ENCODE peak calls at places on chromosomes 3 and 15, in four cellular contexts. L, D, W and J are unnamed samples.

GRCh38 chr3:112074616-112075497 is 11.3 kb upstream of the C3orf52 start:
- DNase-seq in W (no peak), L (no peak), D (peak), J (peak)

GRCh38 chr3:134622803-134623365 is 27.9 kb downstream of the KY start:
- DNase-seq in D (no peak), W (no peak), L (peak), J (no peak)

GRCh38 chr15:78840661-78841060 is 29.4 kb upstream of the ADAMTS7 start:
- DNase-seq in W (no peak), D (no peak), L (no peak), J (no peak)

GRCh38 chr3:122103821-122104514 is 48.8 kb downstream of the CD86 start:
- DNase-seq in W (no peak), L (no peak), D (no peak), J (no peak)

GRCh38 chr3:152222327-152222726 is 46.4 kb upstream of the MBNL1 start:
- DNase-seq in W (no peak), L (no peak), D (no peak), J (no peak)

GRCh38 chr3:35275768-35276167 is 363.6 kb upstream of the ARPP21 start:
- DNase-seq in L (no peak), D (no peak), W (no peak), J (no peak)

GRCh38 chr15:70701891-70702568 is 61.3 kb downstream of the UACA start:
- DNase-seq in W (no peak), D (no peak), L (no peak), J (peak)

GRCh38 chr3:100756441-100756840 is 47.1 kb downstream of the TFG start:
- DNase-seq in D (no peak), W (no peak), L (no peak), J (no peak)

GRCh38 chr3:156304406-156304805 is 184.0 kb downstream of the KCNAB1 start:
- DNase-seq in W (no peak), D (no peak), L (no peak), J (no peak)

GRCh38 chr15:42014406-42014805 is 6.4 kb downstream of the PLA2G4E start:
- DNase-seq in L (no peak), D (no peak), W (no peak), J (no peak)

GRCh38 chr3:116145613-116146012 is 299.7 kb downstream of the LSAMP start:
- DNase-seq in L (no peak), W (no peak), D (no peak), J (no peak)

GRCh38 chr3:159458010-159458409 is 530.6 kb upstream of the IL12A start:
- DNase-seq in W (no peak), D (no peak), L (peak), J (no peak)

GRCh38 chr3:16404349-16404895 is 109.1 kb downstream of the RFTN1 start:
- DNase-seq in W (no peak), D (no peak), L (no peak), J (no peak)

GRCh38 chr15:61656391-61656790 is 403.9 kb downstream of the VPS13C start:
- DNase-seq in L (no peak), D (no peak), W (no peak), J (no peak)

GRCh38 chr15:94858449-94858848 is 627.1 kb downstream of the MCTP2 start:
- DNase-seq in D (no peak), L (no peak), W (no peak), J (no peak)

GRCh38 chr3:105516972-105517371 is 150.3 kb downstream of the ALCAM start:
- DNase-seq in L (peak), D (no peak), W (no peak), J (peak)

GRCh38 chr3:179766416-179767133 is 113.7 kb downstream of the USP13 start:
- DNase-seq in W (no peak), D (no peak), L (no peak), J (no peak)

GRCh38 chr3:178558637-178559036 is 22.4 kb downstream of the KCNMB2 start:
- DNase-seq in D (no peak), W (no peak), L (no peak), J (no peak)

GRCh38 chr3:108079043-108079442 is 11.8 kb downstream of the CD47 start:
- DNase-seq in D (no peak), W (no peak), L (no peak), J (no peak)

GRCh38 chr3:16916840-16917239 is 32.1 kb downstream of the PLCL2 start:
- DNase-seq in L (no peak), W (no peak), D (no peak), J (no peak)

GRCh38 chr3:135166266-135166825 is 371.3 kb downstream of the EPHB1 start:
- DNase-seq in L (no peak), W (no peak), D (no peak), J (no peak)

GRCh38 chr15:42157981-42158765 is 1.7 kb upstream of the PLA2G4F start:
- DNase-seq in W (peak), D (no peak), L (no peak), J (no peak)

GRCh38 chr3:97862582-97862981 is 40.8 kb downstream of the CRYBG3 start:
- DNase-seq in W (no peak), D (no peak), L (no peak), J (no peak)

GRCh38 chr3:15099364-15100098 is 583 bp upstream of the RBSN start:
- DNase-seq in L (no peak), D (no peak), W (no peak), J (no peak)

GRCh38 chr3:189517981-189518380 is 113.2 kb upstream of the TP63 start:
- DNase-seq in W (no peak), D (no peak), L (no peak), J (no peak)

GRCh38 chr3:40143283-40144090 is 166.0 kb upstream of the EIF1B start:
- DNase-seq in D (no peak), W (no peak), L (no peak), J (no peak)

GRCh38 chr3:12750223-12750622 is 8.8 kb downstream of the TMEM40 start:
- DNase-seq in W (peak), L (no peak), D (peak), J (no peak)

GRCh38 chr15:96869122-96869521 is 538.6 kb downstream of the NR2F2 start:
- DNase-seq in D (no peak), L (no peak), W (no peak), J (no peak)

GRCh38 chr15:95520922-95521321 is 809.6 kb upstream of the NR2F2 start:
- DNase-seq in D (no peak), L (no peak), W (no peak), J (no peak)

GRCh38 chr3:64215559-64215958 is 9.7 kb downstream of the PRICKLE2 start:
- DNase-seq in W (no peak), D (no peak), L (no peak), J (no peak)

GRCh38 chr3:45967724-45968123 is 24.5 kb downstream of the CXCR6 start:
- DNase-seq in D (no peak), W (no peak), L (no peak), J (no peak)

GRCh38 chr15:35583863-35584528 is 38.0 kb upstream of the DPH6 start:
- DNase-seq in D (no peak), W (no peak), L (no peak), J (no peak)

GRCh38 chr3:168289480-168289879 is 193.8 kb upstream of the GOLIM4 start:
- DNase-seq in D (no peak), L (no peak), W (no peak), J (no peak)

GRCh38 chr3:37474936-37475335 is 300.6 kb upstream of the LRRFIP2 start:
- DNase-seq in L (no peak), D (no peak), W (no peak), J (no peak)

GRCh38 chr15:38454687-38455071 is 752 bp downstream of the FAM98B start:
- DNase-seq in D (no peak), L (no peak), W (no peak), J (no peak)

GRCh38 chr3:106813742-106814141 is 563.5 kb upstream of the CCDC54 start:
- DNase-seq in W (no peak), L (no peak), D (no peak), J (no peak)

GRCh38 chr3:135106445-135106844 is 311.4 kb downstream of the EPHB1 start:
- DNase-seq in L (peak), W (peak), D (no peak), J (peak)

GRCh38 chr3:15860014-15860934 is 62.5 kb upstream of the ANKRD28 start:
- DNase-seq in L (peak), D (peak), W (peak), J (peak)

GRCh38 chr3:32238816-32239637 is 547 bp downstream of the CMTM8 start:
- DNase-seq in L (peak), W (no peak), D (no peak), J (peak)

GRCh38 chr15:65916041-65916663 is 46.9 kb downstream of the RAB11A start:
- DNase-seq in W (no peak), D (no peak), L (no peak), J (no peak)
- TF ChIP-seq SP1 in W (no peak), D (no peak), L (no peak), J (no peak)

GRCh38 chr3:149535395-149535685 is 60.8 kb downstream of the TM4SF4 start:
- DNase-seq in D (no peak), W (no peak), L (no peak), J (no peak)

GRCh38 chr3:149534082-149534481 is 59.6 kb downstream of the TM4SF4 start:
- DNase-seq in W (no peak), L (no peak), D (no peak), J (no peak)

GRCh38 chr3:149538371-149538770 is 63.9 kb downstream of the TM4SF4 start:
- DNase-seq in L (no peak), D (no peak), W (no peak), J (no peak)

GRCh38 chr3:149534671-149535394 is 60.3 kb downstream of the TM4SF4 start:
- DNase-seq in W (no peak), L (no peak), D (no peak), J (no peak)

DNA sequence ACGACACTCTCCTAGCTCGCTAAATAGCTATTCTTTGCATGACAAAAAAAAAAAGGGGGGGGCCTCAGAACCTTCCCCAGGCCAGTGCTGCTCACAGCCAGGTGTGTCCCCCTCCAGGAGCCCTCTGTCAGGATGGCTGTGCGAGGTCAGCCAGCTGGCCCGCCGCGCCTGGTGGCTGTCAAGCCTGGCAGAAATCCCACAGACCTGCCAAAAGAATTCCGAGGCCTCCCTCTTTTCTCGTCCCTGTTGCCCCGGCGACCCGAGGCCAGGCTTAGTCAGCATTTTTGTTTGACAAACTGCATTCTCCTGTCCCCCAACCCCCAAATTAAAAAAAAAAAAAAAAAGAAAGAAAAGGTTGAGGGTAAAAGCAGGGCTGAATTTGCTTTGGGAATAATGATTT is 61.9 kb downstream of the TM4SF4 start:
- DNase-seq in D (no peak), W (no peak), L (peak), J (no peak)
- TF ChIP-seq SP1 in D (no peak), W (no peak), L (no peak), J (no peak)

GRCh38 chr3:188400494-188401243 is 246.7 kb downstream of the LPP start:
- DNase-seq in W (no peak), D (no peak), L (no peak), J (no peak)
- TF ChIP-seq SP1 in W (no peak), D (no peak), L (no peak), J (no peak)

GRCh38 chr3:142909282-142909681 is 20.4 kb upstream of the PCOLCE2 start:
- DNase-seq in L (no peak), W (no peak), D (no peak), J (no peak)

GRCh38 chr3:142913432-142913831 is 24.5 kb upstream of the PCOLCE2 start:
- DNase-seq in W (no peak), D (no peak), L (no peak), J (no peak)

GRCh38 chr3:142912440-142913172 is 23.7 kb upstream of the PCOLCE2 start:
- DNase-seq in W (no peak), L (no peak), D (no peak), J (no peak)

GRCh38 chr3:142907996-142908395 is 19.1 kb upstream of the PCOLCE2 start:
- DNase-seq in W (no peak), L (no peak), D (no peak), J (no peak)

GRCh38 chr3:142910280-142910679 is 21.4 kb upstream of the PCOLCE2 start:
- DNase-seq in L (no peak), D (no peak), W (no peak), J (no peak)
- TF ChIP-seq SP1 in L (no peak), D (no peak), W (no peak), J (no peak)

DNA sequence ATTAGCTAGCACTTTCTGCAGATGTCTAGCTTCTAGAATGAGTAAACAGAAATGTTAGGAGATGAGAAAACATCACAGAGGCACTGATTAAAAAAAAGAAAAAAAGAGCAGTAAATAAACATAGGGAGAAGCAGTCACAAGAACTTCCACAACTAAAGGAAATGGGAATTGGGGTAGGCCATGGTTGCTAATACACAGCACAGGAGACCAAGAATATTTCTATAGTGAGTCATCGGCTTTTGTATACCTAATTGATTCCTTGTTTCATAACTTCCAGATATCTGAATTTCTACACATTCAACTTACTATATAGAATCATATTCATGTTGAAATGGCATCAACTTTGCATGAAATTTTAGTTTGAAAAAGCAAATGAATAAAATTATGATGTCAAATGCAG is 47.3 kb upstream of the TCF12 start:
- DNase-seq in D (peak), L (no peak), W (no peak), J (no peak)
- TF ChIP-seq SP1 in D (no peak), L (no peak), W (no peak), J (no peak)

DNA sequence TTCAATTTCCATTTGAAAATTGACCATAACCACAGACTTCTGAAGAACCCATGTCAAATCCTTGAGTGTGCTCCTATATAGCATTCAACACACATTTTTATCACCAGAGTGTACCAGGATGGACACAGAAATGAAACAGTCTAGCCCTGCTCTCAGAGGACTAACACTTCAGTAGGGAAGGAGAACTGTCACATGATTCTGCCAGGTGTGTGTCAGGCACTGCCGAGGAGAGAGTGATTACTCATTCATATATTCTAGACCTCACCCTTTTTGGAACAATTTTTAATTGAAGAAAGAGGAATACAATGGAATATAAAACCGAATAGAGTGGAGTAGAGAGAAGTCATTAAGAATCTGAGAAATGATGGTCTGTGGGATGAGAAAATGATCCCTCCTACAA is 125.8 kb downstream of the ERC2 start:
- DNase-seq in L (no peak), D (no peak), W (no peak), J (no peak)
- TF ChIP-seq SP1 in L (no peak), D (no peak), W (no peak), J (no peak)

DNA sequence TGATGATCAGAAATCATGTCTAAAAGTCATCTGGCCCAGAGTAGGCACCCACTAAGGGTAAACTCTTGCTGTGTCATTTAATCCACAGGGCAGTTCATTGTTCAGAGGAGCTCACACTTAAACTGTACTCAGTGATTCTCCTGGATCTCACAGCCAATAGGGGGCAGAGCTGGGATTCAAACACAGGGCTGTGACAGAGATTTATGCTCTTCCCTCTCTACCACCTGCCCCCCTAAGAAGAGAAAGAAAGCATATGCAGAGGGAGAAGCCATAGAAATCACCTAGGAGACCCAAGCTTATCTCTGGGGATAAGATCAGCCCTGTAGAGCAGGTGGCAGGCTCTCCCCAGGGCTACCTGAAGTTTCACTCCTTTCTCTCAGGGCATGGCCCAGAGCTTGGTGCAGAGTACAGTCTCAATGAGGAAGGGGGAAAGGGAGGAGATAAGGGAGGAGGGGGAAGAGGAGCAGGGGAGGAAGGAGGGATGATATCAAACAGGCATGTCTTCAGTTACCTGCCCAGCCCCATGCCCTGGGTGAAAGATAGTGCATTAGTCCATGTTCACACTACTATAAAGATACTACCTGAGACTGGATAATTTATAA is 51.8 kb upstream of the ADPGK start:
- DNase-seq in L (peak), W (no peak), D (peak), J (peak)
- TF ChIP-seq SP1 in L (no peak), W (no peak), D (no peak), J (no peak)

GRCh38 chr3:102745881-102746280 is 311.1 kb downstream of the ZPLD1 start:
- DNase-seq in D (peak), W (no peak), L (no peak), J (no peak)
- TF ChIP-seq SP1 in D (no peak), W (no peak), L (no peak), J (no peak)